ENCODE peak calls at places on chromosome 14, in five cellular contexts. L, Q, W, M and A are unnamed samples.
A peak's percentile ranks its signal among the peaks of the same experiment; 100 is the strongest.

GRCh38 chr14:73887116-73887490 is 444 bp downstream of the ZNF410 start:
- DNase-seq in L (no peak), Q (peak; percentile 50), W (peak; percentile 24), M (no peak), A (no peak)

GRCh38 chr14:96727490-96727889 is 69.7 kb upstream of the VRK1 start:
- DNase-seq in L (no peak), Q (no peak), W (no peak), M (no peak), A (no peak)

GRCh38 chr14:104637546-104638003 is 33.0 kb upstream of the TMEM179 start:
- DNase-seq in L (no peak), Q (no peak), W (no peak), M (no peak), A (no peak)

GRCh38 chr14:104135904-104136471 is 2.4 kb upstream of the KIF26A start:
- DNase-seq in L (no peak), Q (no peak), W (no peak), M (no peak), A (no peak)

GRCh38 chr14:78902010-78902623 is 731.9 kb downstream of the NRXN3 start:
- DNase-seq in L (peak; percentile 69), Q (peak; percentile 37), W (no peak), M (peak; percentile 62), A (peak; percentile 18)

GRCh38 chr14:76773188-76773885 is 12.1 kb downstream of the VASH1 start:
- DNase-seq in L (no peak), Q (peak; percentile 76), W (peak; percentile 48), M (peak; percentile 80), A (no peak)

GRCh38 chr14:55605793-55606192 is 25.8 kb downstream of the KTN1 start:
- DNase-seq in L (no peak), Q (peak; percentile 38), W (no peak), M (peak; percentile 43), A (no peak)

GRCh38 chr14:101657372-101657771 is 96.1 kb downstream of the DIO3 start:
- DNase-seq in L (no peak), Q (no peak), W (no peak), M (no peak), A (no peak)

GRCh38 chr14:22210906-22211305 is 378.1 kb downstream of the DAD1 start:
- DNase-seq in L (no peak), Q (no peak), W (no peak), M (no peak), A (no peak)

GRCh38 chr14:95389471-95390011 is 69.8 kb upstream of the CLMN start:
- DNase-seq in L (no peak), Q (no peak), W (peak; percentile 63), M (peak; percentile 92), A (no peak)

GRCh38 chr14:58098507-58098906 is 53.5 kb downstream of the ARMH4 start:
- DNase-seq in L (no peak), Q (no peak), W (no peak), M (no peak), A (no peak)

GRCh38 chr14:105376521-105377440 is 21.6 kb upstream of the TEX22 start:
- DNase-seq in L (no peak), Q (no peak), W (no peak), M (no peak), A (no peak)

GRCh38 chr14:59251811-59252771 is 63.6 kb downstream of the DAAM1 start:
- DNase-seq in L (no peak), Q (peak; percentile 89), W (no peak), M (peak; percentile 45), A (no peak)

GRCh38 chr14:105244334-105244733 is 4.0 kb upstream of the BTBD6 start:
- DNase-seq in L (no peak), Q (no peak), W (no peak), M (no peak), A (no peak)

GRCh38 chr14:37618498-37619041 is 23.1 kb downstream of the TTC6 start:
- DNase-seq in L (no peak), Q (no peak), W (no peak), M (no peak), A (no peak)

GRCh38 chr14:99177046-99177655 is 94.8 kb downstream of the BCL11B start:
- DNase-seq in L (no peak), Q (no peak), W (no peak), M (no peak), A (no peak)

GRCh38 chr14:93811020-93811419 is 22.7 kb upstream of the PRIMA1 start:
- DNase-seq in L (no peak), Q (no peak), W (no peak), M (no peak), A (no peak)

GRCh38 chr14:105487986-105488777 is 1.5 kb downstream of the CRIP1 start:
- DNase-seq in L (no peak), Q (no peak), W (peak; percentile 39), M (no peak), A (no peak)

GRCh38 chr14:52286659-52287649 is 19.5 kb downstream of the PTGDR start:
- DNase-seq in L (no peak), Q (peak; percentile 53), W (no peak), M (peak; percentile 27), A (no peak)

GRCh38 chr14:104436047-104436531 is 143.5 kb upstream of the C14orf180 start:
- DNase-seq in L (peak; percentile 43), Q (no peak), W (peak; percentile 23), M (peak; percentile 9), A (no peak)

GRCh38 chr14:95432152-95433093 is 84.0 kb downstream of the SYNE3 start:
- DNase-seq in L (peak; percentile 62), Q (peak; percentile 14), W (no peak), M (peak; percentile 46), A (peak; percentile 62)

GRCh38 chr14:93430319-93430801 is 379 bp upstream of the UNC79 start:
- DNase-seq in L (peak; percentile 76), Q (peak; percentile 2), W (no peak), M (no peak), A (peak; percentile 25)

GRCh38 chr14:59161571-59162175 is 26.8 kb upstream of the DAAM1 start:
- DNase-seq in L (no peak), Q (peak; percentile 49), W (no peak), M (peak; percentile 91), A (no peak)

GRCh38 chr14:80850197-80850814 is 91.2 kb downstream of the CEP128 start:
- DNase-seq in L (no peak), Q (peak; percentile 79), W (no peak), M (peak; percentile 74), A (no peak)

GRCh38 chr14:76867536-76868452 is 41.6 kb downstream of the LRRC74A start:
- DNase-seq in L (no peak), Q (no peak), W (no peak), M (no peak), A (no peak)

GRCh38 chr14:26204954-26205479 is 392.8 kb downstream of the NOVA1 start:
- DNase-seq in L (peak; percentile 51), Q (peak; percentile 33), W (peak; percentile 21), M (peak; percentile 21), A (peak; percentile 20)

GRCh38 chr14:88384653-88385205 is 728 bp upstream of the SPATA7 start:
- DNase-seq in L (no peak), Q (peak; percentile 34), W (no peak), M (peak; percentile 48), A (no peak)

DNA sequence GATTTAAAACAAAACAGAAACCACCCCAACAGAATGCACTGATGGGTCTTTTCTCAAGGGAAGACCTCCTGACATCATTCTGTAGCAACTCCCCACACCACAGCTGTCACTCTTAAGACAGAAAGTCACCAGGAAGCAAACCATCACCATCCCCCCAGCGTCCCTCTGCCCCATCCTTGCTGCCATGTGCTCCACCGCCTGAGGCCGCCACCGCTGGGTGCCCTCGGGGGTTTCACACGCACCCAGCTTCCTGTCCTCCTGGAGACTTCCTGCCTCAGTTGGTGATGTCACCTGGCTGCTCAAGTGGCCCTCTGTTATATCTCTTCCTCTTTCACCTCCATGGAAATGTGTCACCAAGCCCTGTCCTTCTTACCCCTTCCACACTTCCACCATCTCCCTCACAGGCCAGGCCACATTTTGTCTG is 71.4 kb upstream of the GPR68 start:
- DNase-seq in L (no peak), Q (no peak), W (no peak), M (no peak), A (no peak)
- TF ChIP-seq CTCF in L (no peak), Q (no peak), W (no peak), M (no peak), A (no peak)

GRCh38 chr14:89779707-89780106 is 174.8 kb downstream of the EFCAB11 start:
- DNase-seq in L (no peak), Q (no peak), W (no peak), M (no peak), A (no peak)
- TF ChIP-seq CTCF in L (no peak), Q (no peak), W (no peak), M (no peak), A (no peak)

GRCh38 chr14:70563869-70564268 is 29.1 kb upstream of the ADAM20 start:
- DNase-seq in L (no peak), Q (no peak), W (no peak), M (no peak), A (no peak)

GRCh38 chr14:70571139-70571538 is 29.3 kb downstream of the MED6 start:
- DNase-seq in L (no peak), Q (no peak), W (no peak), M (no peak), A (no peak)

GRCh38 chr14:70563417-70563816 is 28.6 kb upstream of the ADAM20 start:
- DNase-seq in L (no peak), Q (no peak), W (no peak), M (no peak), A (no peak)

GRCh38 chr14:70573050-70573449 is 27.4 kb downstream of the MED6 start:
- DNase-seq in L (no peak), Q (no peak), W (no peak), M (no peak), A (no peak)

GRCh38 chr14:70567791-70568190 is 32.7 kb downstream of the MED6 start:
- DNase-seq in L (no peak), Q (peak; percentile 18), W (no peak), M (peak; percentile 60), A (no peak)
- TF ChIP-seq CTCF in L (no peak), Q (peak; percentile 44), W (no peak), M (peak; percentile 68), A (peak; percentile 51)

DNA sequence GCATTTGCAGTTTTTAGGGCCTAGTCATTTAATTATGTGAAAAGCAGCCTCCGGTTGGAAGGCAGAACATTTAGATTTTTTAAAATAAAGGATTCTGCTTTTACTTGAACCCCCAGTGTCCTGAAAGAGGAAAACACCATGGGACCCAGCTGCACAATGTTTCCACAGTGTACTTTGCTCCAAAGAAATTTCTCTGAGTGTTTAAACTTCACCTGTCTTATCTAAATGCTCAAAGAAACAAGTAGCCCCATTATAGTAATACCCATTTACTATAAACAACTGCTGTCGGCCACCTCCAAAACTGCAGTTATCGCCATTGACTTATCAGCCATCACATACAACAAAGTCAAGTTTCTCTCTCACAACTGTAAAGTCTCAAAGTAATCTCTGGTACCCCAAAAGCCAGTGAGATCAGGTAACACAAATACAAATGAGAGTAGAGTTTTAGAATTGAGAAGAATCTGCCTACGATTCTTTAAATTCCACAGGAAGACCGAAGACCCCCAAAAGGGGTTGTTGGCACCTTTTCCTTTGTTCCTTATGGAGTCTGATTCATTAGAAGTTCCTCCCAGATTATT is 205.2 kb downstream of the NUBPL start:
- DNase-seq in L (no peak), Q (no peak), W (no peak), M (no peak), A (no peak)
- TF ChIP-seq CTCF in L (no peak), Q (no peak), W (no peak), M (no peak), A (no peak)